ENCODE peak calls at places on chromosome 1, in five cellular contexts. Z is CD4-positive, alpha-beta T cell; A is endothelial cell; B is mesothelial cell of epicardium; D is CD8-positive, alpha-beta T cell. O is an unnamed sample.

GRCh38 chr1:214842856-214843255 is 239.7 kb upstream of the KCNK2 start:
- DNase-seq in Z (no peak), A (no peak), B (no peak), D (no peak), O (no peak)

GRCh38 chr1:184773762-184774320 is 19.2 kb upstream of the EDEM3 start:
- DNase-seq in Z (no peak), A (no peak), B (no peak), D (no peak), O (no peak)

GRCh38 chr1:31264790-31265386 is 25.2 kb upstream of the NKAIN1 start:
- DNase-seq in Z (no peak), A (no peak), B (no peak), D (no peak), O (no peak)

GRCh38 chr1:58031416-58031815 is 515.1 kb downstream of the OMA1 start:
- DNase-seq in Z (no peak), A (no peak), B (no peak), D (no peak), O (no peak)

GRCh38 chr1:36420836-36421317 is 23.2 kb upstream of the LSM10 start:
- DNase-seq in Z (peak), A (peak), B (peak), D (peak), O (peak)

GRCh38 chr1:5953386-5953785 is 38.8 kb downstream of the NPHP4 start:
- DNase-seq in Z (no peak), A (no peak), B (peak), D (no peak), O (no peak)

GRCh38 chr1:113984710-113985109 is 5.4 kb downstream of the OLFML3 start:
- DNase-seq in Z (no peak), A (peak), B (no peak), D (no peak), O (no peak)

GRCh38 chr1:92755541-92756351 is 29.2 kb downstream of the EVI5 start:
- DNase-seq in Z (no peak), A (no peak), B (no peak), D (no peak), O (no peak)

GRCh38 chr1:162928141-162928540 is 67.2 kb upstream of the CCDC190 start:
- DNase-seq in Z (no peak), A (no peak), B (no peak), D (no peak), O (no peak)

GRCh38 chr1:78081980-78082860 is 36.5 kb downstream of the GIPC2 start:
- DNase-seq in Z (no peak), A (no peak), B (no peak), D (no peak), O (no peak)

GRCh38 chr1:61399192-61399591 is 316.8 kb downstream of the NFIA start:
- DNase-seq in Z (no peak), A (no peak), B (no peak), D (no peak), O (no peak)

GRCh38 chr1:61397915-61398314 is 315.6 kb downstream of the NFIA start:
- DNase-seq in Z (no peak), A (no peak), B (no peak), D (no peak), O (no peak)

GRCh38 chr1:61400131-61400530 is 317.8 kb downstream of the NFIA start:
- DNase-seq in Z (no peak), A (no peak), B (no peak), D (no peak), O (no peak)

GRCh38 chr1:61395156-61395555 is 312.8 kb downstream of the NFIA start:
- DNase-seq in Z (no peak), A (no peak), B (no peak), D (no peak), O (no peak)

DNA sequence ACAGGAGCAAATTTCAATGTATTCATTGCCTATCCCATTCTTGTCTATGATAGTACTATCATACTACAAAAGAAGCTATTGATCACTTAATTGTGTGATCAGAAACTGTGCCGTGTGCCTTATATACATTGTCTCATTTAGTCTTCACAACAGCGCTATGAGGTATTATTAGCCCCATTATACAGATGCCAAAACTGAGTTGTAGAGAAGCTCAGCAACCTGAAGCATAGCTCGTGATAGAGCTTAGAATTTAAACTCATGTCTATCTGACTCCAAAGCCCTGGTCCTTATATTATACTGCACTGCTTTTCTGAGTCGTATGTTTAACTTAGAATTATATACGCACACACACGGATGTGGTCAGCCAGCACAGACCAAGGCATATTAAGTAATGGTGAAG is 315.1 kb downstream of the NFIA start:
- DNase-seq in Z (no peak), A (no peak), B (no peak), D (no peak), O (no peak)
- TF ChIP-seq CTCF in Z (no peak), A (no peak), B (no peak), D (no peak), O (no peak)

GRCh38 chr1:205313681-205314308 is 7.8 kb downstream of the NUAK2 start:
- DNase-seq in Z (peak), A (peak), B (no peak), D (peak), O (peak)

GRCh38 chr1:205317311-205317917 is 4.1 kb downstream of the NUAK2 start:
- DNase-seq in Z (no peak), A (no peak), B (peak), D (no peak), O (no peak)

GRCh38 chr1:205314986-205315618 is 6.4 kb downstream of the NUAK2 start:
- DNase-seq in Z (no peak), A (no peak), B (no peak), D (peak), O (no peak)

GRCh38 chr1:205318231-205318991 is 3.1 kb downstream of the NUAK2 start:
- DNase-seq in Z (no peak), A (no peak), B (no peak), D (no peak), O (no peak)

DNA sequence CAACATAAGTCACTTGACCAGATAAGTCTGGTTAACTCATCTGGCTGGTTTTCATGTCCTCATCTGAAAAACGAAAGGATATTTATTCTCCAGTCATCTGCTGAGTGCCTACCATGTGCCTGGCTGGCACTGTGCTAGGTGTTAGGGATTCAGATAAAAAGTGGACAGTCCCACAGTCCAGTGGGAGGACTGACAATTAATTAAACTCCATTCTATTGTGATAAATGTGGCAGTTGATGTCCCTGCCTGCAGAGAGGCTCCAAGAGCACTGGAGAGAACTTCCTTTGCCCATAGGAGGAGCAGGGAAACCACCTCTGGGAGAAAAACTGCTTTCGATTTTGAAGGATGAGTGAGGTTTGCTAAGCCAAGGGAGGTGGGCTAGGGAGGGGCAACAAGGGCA is 5.4 kb downstream of the NUAK2 start:
- DNase-seq in Z (no peak), A (no peak), B (no peak), D (no peak), O (no peak)
- TF ChIP-seq CTCF in Z (no peak), A (no peak), B (no peak), D (no peak), O (no peak)

GRCh38 chr1:91404151-91405012 is at the start of gene HFM1:
- DNase-seq in Z (peak), A (peak), B (peak), D (peak), O (peak)
- TF ChIP-seq CTCF in Z (no peak), A (no peak), B (no peak), D (no peak), O (no peak)

GRCh38 chr1:110957798-110958197 is 5.9 kb downstream of the LRIF1 start:
- DNase-seq in Z (no peak), A (no peak), B (no peak), D (no peak), O (no peak)

GRCh38 chr1:110951161-110951560 is 12.6 kb downstream of the LRIF1 start:
- DNase-seq in Z (no peak), A (no peak), B (no peak), D (no peak), O (no peak)

GRCh38 chr1:110952031-110952430 is 11.7 kb downstream of the LRIF1 start:
- DNase-seq in Z (no peak), A (no peak), B (no peak), D (no peak), O (no peak)

GRCh38 chr1:110956586-110956985 is 7.1 kb downstream of the LRIF1 start:
- DNase-seq in Z (no peak), A (no peak), B (no peak), D (no peak), O (no peak)

GRCh38 chr1:110953031-110953430 is 10.7 kb downstream of the LRIF1 start:
- DNase-seq in Z (no peak), A (no peak), B (no peak), D (no peak), O (no peak)
- TF ChIP-seq CTCF in Z (no peak), A (no peak), B (no peak), D (no peak), O (no peak)

DNA sequence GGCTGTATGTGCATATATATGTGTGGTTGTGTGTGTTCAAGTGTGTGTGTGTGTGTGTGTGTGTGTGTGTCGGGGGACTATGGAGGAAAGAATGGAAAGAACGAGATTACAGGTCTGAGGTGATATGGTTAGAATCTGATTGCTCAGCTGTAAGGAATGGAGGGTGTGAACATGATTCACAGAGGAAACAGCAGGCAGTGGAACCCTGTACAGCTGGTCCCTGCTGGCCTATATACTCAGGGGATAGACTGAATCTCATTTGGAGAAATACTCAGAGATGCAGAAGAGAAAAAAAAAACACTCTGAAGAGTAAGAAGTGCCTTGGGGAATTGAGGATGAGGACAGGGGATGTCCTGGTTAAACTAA is 180.1 kb upstream of the ESRRG start:
- DNase-seq in Z (no peak), A (no peak), B (no peak), D (no peak), O (no peak)
- TF ChIP-seq CTCF in Z (no peak), A (no peak), B (no peak), D (no peak), O (no peak)

GRCh38 chr1:182603646-182604127 is 502 bp downstream of the RGS16 start:
- DNase-seq in Z (no peak), A (no peak), B (no peak), D (no peak), O (no peak)

GRCh38 chr1:182604835-182605164 is 611 bp upstream of the RGS16 start:
- DNase-seq in Z (no peak), A (no peak), B (no peak), D (no peak), O (no peak)

GRCh38 chr1:182601926-182602325 is 2.3 kb downstream of the RGS16 start:
- DNase-seq in Z (no peak), A (no peak), B (no peak), D (no peak), O (no peak)

GRCh38 chr1:182602945-182603645 is 1.1 kb downstream of the RGS16 start:
- DNase-seq in Z (no peak), A (no peak), B (no peak), D (no peak), O (no peak)

DNA sequence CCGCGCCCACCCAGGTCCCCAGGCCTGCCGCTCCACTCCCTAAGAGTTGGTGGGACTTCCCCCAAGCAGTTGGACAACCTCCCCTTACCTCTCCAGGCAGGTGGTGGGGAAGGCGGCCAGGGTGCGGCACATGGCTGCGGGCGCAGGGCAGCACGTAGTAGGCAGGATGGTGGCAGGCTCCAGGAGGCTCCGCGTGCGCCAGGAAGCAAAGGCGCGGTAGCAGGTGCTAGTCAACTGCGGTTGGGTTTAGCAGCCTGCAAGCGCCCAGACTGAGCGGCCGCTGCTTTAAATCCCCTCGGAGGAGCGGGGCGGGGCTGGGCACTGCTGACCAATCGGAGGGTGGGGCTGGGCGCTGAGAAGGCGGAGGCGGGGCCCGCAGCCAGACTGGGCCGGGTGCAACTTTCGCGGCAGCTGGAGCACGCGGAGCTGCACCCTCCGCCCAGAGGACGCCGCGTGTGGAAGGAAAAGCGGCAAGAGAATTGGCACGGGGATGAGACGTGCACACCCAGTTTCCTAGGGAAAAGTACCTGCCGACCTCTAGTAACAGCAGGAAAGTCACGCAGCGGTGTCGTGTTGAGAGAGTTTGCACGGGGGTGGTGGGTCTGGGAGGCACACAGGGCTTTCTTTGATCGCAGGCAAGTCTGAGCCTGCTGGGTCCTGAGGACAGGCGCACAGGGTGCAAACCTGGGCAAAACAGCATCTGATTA is at the start of gene RGS16:
- DNase-seq in Z (peak), A (peak), B (peak), D (peak), O (peak)
- TF ChIP-seq CTCF in Z (no peak), A (no peak), B (no peak), D (no peak), O (no peak)

DNA sequence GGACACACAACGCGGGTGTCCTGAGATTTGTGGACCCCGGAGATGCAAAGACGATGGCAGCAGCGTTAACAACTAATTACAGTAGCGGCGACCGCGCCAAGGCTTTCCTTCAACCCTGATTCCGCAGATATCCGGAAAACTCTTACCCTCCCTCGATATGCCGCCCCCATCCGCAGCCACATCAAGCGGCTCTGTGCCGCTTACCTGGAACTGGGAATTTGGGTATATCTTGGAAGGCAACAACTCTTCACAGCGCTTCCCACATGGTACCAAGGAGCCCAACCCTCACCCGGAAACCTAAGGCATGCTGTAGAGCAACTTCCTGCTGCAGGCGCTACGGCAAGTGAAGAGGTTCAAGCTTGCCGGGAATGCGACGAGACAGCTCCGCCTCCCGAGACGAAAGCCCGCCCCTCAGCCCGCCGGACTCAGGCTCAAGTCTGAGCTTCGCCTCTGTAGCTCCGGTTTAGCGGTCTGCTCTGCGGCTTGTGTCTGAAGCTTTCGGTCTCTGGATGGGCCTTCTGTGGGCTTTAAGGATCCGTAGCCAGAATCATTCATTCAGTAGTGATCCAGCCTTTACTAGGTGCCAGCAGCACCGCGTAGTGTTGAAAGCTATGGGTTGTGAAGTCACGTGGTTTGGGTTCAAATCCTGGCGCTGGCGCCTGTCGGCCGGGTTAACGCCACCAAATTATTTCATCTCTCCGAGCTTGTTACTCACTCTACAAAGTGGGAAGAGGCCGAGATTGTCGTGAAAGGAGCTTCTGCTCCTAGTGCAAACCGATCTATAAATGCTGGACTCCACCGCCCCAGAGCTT is at the start of gene HEATR1:
- DNase-seq in Z (peak), A (peak), B (peak), D (peak), O (peak)
- TF ChIP-seq CTCF in Z (no peak), A (no peak), B (no peak), D (no peak), O (no peak)

GRCh38 chr1:55789466-55789865 is 574.3 kb upstream of the USP24 start:
- DNase-seq in Z (no peak), A (no peak), B (no peak), D (no peak), O (no peak)

DNA sequence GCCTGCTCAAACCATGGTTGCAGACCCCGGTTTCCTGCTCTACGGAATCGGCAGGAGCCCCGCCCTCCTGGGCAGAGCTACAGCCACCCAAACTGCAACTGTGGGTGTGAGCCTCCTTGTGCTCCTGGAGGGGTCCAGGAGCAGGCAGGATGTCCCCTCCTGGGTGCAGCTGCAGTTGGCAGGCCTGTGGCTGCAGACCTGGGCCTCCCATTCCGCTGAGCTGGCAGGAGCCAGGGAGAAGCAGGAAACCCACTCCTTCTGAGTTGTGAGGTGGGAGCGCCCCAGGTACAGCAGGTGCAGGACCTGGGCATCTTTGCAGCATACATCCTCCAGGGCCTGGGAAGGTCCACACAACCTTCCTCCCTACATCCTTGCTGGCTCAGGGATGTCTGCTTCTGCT is 578.7 kb upstream of the USP24 start:
- DNase-seq in Z (no peak), A (no peak), B (no peak), D (no peak), O (no peak)
- TF ChIP-seq CTCF in Z (no peak), A (no peak), B (no peak), D (no peak), O (no peak)

DNA sequence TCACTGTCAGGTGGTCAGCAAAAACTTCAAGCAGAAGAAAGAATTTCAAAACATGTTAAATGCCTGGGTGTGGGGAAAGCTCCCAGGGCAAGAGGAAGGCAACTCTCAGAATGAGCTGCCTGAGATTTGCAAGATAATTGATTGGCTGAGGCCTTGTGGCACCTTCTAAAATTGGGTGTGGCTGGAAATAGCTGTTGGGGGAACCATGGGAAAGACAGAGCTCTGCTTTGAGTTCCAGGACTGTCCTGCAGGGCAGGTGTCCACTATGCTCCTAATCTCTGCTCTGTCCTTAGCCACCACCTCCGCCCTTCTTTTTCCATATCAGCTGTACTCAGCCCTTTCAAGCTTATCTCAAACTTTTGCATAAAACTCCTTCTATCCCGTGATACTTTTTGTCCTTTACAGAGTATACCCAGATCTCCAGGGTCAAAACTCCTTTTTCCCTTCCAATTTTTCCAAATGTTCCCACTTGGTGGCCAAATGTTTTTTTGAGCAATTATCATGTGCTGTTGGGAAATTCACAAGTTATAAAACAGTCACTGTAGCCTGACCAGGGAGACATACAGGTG is 23.8 kb upstream of the PPP2R5A start:
- DNase-seq in Z (no peak), A (no peak), B (no peak), D (no peak), O (no peak)
- TF ChIP-seq CTCF in Z (no peak), A (no peak), B (no peak), D (no peak), O (no peak)

GRCh38 chr1:27522860-27523665 is 33.1 kb upstream of the WASF2 start:
- DNase-seq in Z (peak), A (peak), B (no peak), D (peak), O (peak)
- TF ChIP-seq CTCF in Z (peak), A (no peak), B (no peak), D (peak), O (no peak)